ENCODE peak calls at places on chromosome 4, in ten cellular contexts. Y is AG04450, P is suprapubic skin, N is uterus, R is dorsolateral prefrontal cortex, X is keratinocyte, Z is hepatocyte, I is GM23338, W is substantia nigra, V is colonic mucosa. M is an unnamed sample.

GRCh38 chr4:25154594-25155265 is 5.5 kb downstream of the SEPSECS start:
- DNase-seq in Y (no peak), P (no peak), N (no peak), R (no peak), X (no peak), Z (peak), I (no peak), W (no peak), V (peak), M (no peak)

GRCh38 chr4:98627883-98628282 is 30.5 kb downstream of the TSPAN5 start:
- DNase-seq in Y (peak), P (no peak), N (no peak), R (no peak), X (no peak), Z (no peak), I (no peak), W (no peak), V (no peak), M (no peak)

GRCh38 chr4:142404191-142404611 is 441.9 kb downstream of the INPP4B start:
- DNase-seq in Y (no peak), P (peak), N (peak), R (no peak), X (no peak), Z (no peak), I (no peak), W (no peak), V (no peak), M (no peak)

GRCh38 chr4:21885770-21886169 is 62.8 kb downstream of the KCNIP4 start:
- DNase-seq in Y (no peak), P (no peak), N (no peak), R (no peak), X (no peak), Z (no peak), I (no peak), W (no peak), V (no peak), M (no peak)

GRCh38 chr4:138577145-138577544 is 335.0 kb upstream of the SLC7A11 start:
- DNase-seq in Y (no peak), P (no peak), N (no peak), R (no peak), X (no peak), Z (no peak), I (no peak), W (no peak), V (no peak), M (no peak)

GRCh38 chr4:100738388-100739165 is 220.8 kb upstream of the EMCN start:
- DNase-seq in Y (peak), P (no peak), N (no peak), R (no peak), X (peak), Z (peak), I (no peak), W (no peak), V (peak), M (no peak)

GRCh38 chr4:57148831-57149230 is 38.6 kb upstream of the IGFBP7 start:
- DNase-seq in Y (no peak), P (no peak), N (no peak), R (no peak), X (no peak), Z (no peak), I (no peak), W (no peak), V (no peak), M (no peak)

GRCh38 chr4:155772459-155773195 is 13.8 kb downstream of the GUCY1B1 start:
- DNase-seq in Y (no peak), P (no peak), N (no peak), R (no peak), X (no peak), Z (no peak), I (peak), W (no peak), V (no peak), M (no peak)

GRCh38 chr4:113788888-113789287 is 27.4 kb upstream of the CAMK2D start:
- DNase-seq in Y (no peak), P (no peak), N (no peak), R (no peak), X (no peak), Z (no peak), I (no peak), W (no peak), V (no peak), M (no peak)

GRCh38 chr4:2272026-2272827 is 10.3 kb upstream of the MXD4 start:
- DNase-seq in Y (no peak), P (no peak), N (no peak), R (no peak), X (no peak), Z (no peak), I (no peak), W (no peak), V (no peak), M (no peak)

GRCh38 chr4:158015241-158015640 is 157.6 kb downstream of the GASK1B start:
- DNase-seq in Y (no peak), P (no peak), N (no peak), R (no peak), X (no peak), Z (no peak), I (no peak), W (no peak), V (no peak), M (no peak)

GRCh38 chr4:139918591-139918990 is 235.4 kb downstream of the MAML3 start:
- DNase-seq in Y (no peak), P (no peak), N (no peak), R (no peak), X (no peak), Z (no peak), I (no peak), W (no peak), V (no peak), M (no peak)
- H3K27ac ChIP-seq in Y (peak), P (peak), N (peak), R (no peak), X (no peak), Z (peak), I (no peak), W (no peak), V (no peak), M (no peak)

GRCh38 chr4:27006247-27006603 is 145.6 kb downstream of the STIM2 start:
- DNase-seq in Y (no peak), P (no peak), N (no peak), R (no peak), X (no peak), Z (no peak), I (no peak), W (no peak), V (no peak), M (no peak)
- H3K27ac ChIP-seq in Y (no peak), P (peak), N (no peak), R (no peak), X (no peak), Z (no peak), I (no peak), W (no peak), V (no peak), M (no peak)

GRCh38 chr4:128866281-128866680 is 56.8 kb downstream of the JADE1 start:
- DNase-seq in Y (no peak), P (no peak), N (no peak), R (no peak), X (no peak), Z (no peak), I (no peak), W (no peak), V (no peak), M (no peak)

GRCh38 chr4:128865132-128865531 is 55.6 kb downstream of the JADE1 start:
- DNase-seq in Y (no peak), P (no peak), N (no peak), R (no peak), X (no peak), Z (no peak), I (no peak), W (no peak), V (no peak), M (no peak)

GRCh38 chr4:128862608-128863313 is 53.3 kb downstream of the JADE1 start:
- DNase-seq in Y (no peak), P (no peak), N (no peak), R (peak), X (no peak), Z (no peak), I (no peak), W (no peak), V (no peak), M (no peak)

GRCh38 chr4:128861856-128862518 is 52.5 kb downstream of the JADE1 start:
- DNase-seq in Y (no peak), P (no peak), N (no peak), R (no peak), X (no peak), Z (no peak), I (no peak), W (no peak), V (no peak), M (no peak)

DNA sequence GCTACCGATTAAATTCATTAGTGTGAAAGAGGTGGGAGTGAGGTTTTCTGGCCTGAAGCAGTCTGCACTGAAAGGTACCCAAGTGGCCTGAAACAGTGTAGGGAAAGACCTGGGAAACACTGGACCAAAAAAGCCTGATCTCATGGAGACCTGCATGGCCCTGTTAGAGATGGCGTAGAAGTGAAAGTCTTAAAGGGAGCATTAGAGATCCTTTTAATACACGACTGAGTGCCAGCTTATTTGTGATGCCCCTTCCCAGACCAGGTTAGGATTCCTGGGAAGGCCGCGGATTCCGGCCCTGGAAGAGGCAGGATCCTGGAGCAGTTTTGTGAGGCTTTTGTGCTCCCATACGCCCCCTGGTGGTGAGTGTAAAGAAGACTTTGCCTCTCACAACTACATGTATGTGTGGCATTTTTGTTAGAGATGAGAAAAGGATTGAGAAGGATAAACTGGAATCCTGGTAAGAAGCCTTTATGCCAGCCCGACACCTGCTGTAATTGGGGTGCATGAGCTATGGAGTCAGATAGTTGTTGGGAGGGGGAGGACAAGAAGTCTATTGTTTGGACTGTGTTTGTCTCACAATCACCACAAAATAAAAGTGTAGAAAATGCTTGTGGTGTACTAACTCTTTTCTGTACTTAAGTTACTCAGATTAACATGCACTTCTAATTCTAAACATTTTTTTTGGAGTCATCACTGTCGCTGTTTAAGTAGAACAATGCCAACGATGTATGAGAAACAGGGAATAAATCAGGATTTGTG is 54.0 kb downstream of the JADE1 start:
- DNase-seq in Y (peak), P (peak), N (peak), R (peak), X (peak), Z (peak), I (peak), W (peak), V (peak), M (peak)
- H3K27ac ChIP-seq in Y (peak), P (no peak), N (no peak), R (peak), X (no peak), Z (no peak), I (peak), W (no peak), V (no peak), M (no peak)

GRCh38 chr4:183098723-183099536 is at the start of gene WWC2:
- DNase-seq in Y (peak), P (peak), N (peak), R (peak), X (peak), Z (peak), I (peak), W (peak), V (peak), M (peak)

GRCh38 chr4:183096276-183096965 is 2.6 kb upstream of the WWC2 start:
- DNase-seq in Y (no peak), P (no peak), N (no peak), R (no peak), X (no peak), Z (no peak), I (no peak), W (no peak), V (no peak), M (no peak)

GRCh38 chr4:183099537-183100297 is 660 bp downstream of the WWC2 start:
- DNase-seq in Y (no peak), P (peak), N (peak), R (peak), X (no peak), Z (peak), I (peak), W (peak), V (no peak), M (peak)

GRCh38 chr4:183097251-183098079 is 1.6 kb upstream of the WWC2 start:
- DNase-seq in Y (no peak), P (peak), N (peak), R (no peak), X (no peak), Z (no peak), I (peak), W (no peak), V (peak), M (peak)

GRCh38 chr4:183098080-183098722 is 856 bp upstream of the WWC2 start:
- DNase-seq in Y (no peak), P (peak), N (peak), R (peak), X (no peak), Z (peak), I (peak), W (no peak), V (peak), M (peak)
- H3K27ac ChIP-seq in Y (peak), P (peak), N (peak), R (peak), X (peak), Z (peak), I (peak), W (peak), V (peak), M (peak)

M was measured in ovary.